ENCODE peak calls at places on chromosome 1, in ten cellular contexts. One of them, this sample, is unnamed.

GRCh38 chr1:62435231-62436038 is 1.4 kb upstream of the USP1 start:
- DNase-seq in HFF-Myc: no peak
- DNase-seq in pancreas: peak; percentile 23
- DNase-seq in naive thymus-derived CD8-positive, alpha-beta T cell: no peak
- DNase-seq in stimulated activated CD8-positive, alpha-beta memory T cell treated with anti-CD3 and anti-CD28 coated beads, Interleukin-7, amount 100 ng/mL, for 24 hours: no peak
- DNase-seq in ELF-1: peak; percentile 31
- DNase-seq in EL: no peak
- DNase-seq in iris pigment epithelial cell: no peak
- DNase-seq in AG09319: no peak
- DNase-seq in activated CD8-positive, alpha-beta memory T cell treated with anti-CD3 and anti-CD28 coated beads, Interleukin-2, amount 50 U/mL, for 4 hours: no peak
- DNase-seq in this sample: peak; percentile 13

GRCh38 chr1:113307771-113308451 is 82.4 kb upstream of the MAGI3 start:
- DNase-seq in HFF-Myc: no peak
- DNase-seq in pancreas: no peak
- DNase-seq in naive thymus-derived CD8-positive, alpha-beta T cell: no peak
- DNase-seq in stimulated activated CD8-positive, alpha-beta memory T cell treated with anti-CD3 and anti-CD28 coated beads, Interleukin-7, amount 100 ng/mL, for 24 hours: no peak
- DNase-seq in ELF-1: no peak
- DNase-seq in EL: no peak
- DNase-seq in iris pigment epithelial cell: peak; percentile 80
- DNase-seq in AG09319: no peak
- DNase-seq in activated CD8-positive, alpha-beta memory T cell treated with anti-CD3 and anti-CD28 coated beads, Interleukin-2, amount 50 U/mL, for 4 hours: no peak
- DNase-seq in this sample: peak; percentile 17

GRCh38 chr1:33147997-33148314 is 33.9 kb downstream of the TRIM62 start:
- DNase-seq in HFF-Myc: no peak
- DNase-seq in pancreas: no peak
- DNase-seq in naive thymus-derived CD8-positive, alpha-beta T cell: no peak
- DNase-seq in stimulated activated CD8-positive, alpha-beta memory T cell treated with anti-CD3 and anti-CD28 coated beads, Interleukin-7, amount 100 ng/mL, for 24 hours: no peak
- DNase-seq in ELF-1: no peak
- DNase-seq in EL: peak; percentile 46
- DNase-seq in iris pigment epithelial cell: peak; percentile 54
- DNase-seq in AG09319: no peak
- DNase-seq in activated CD8-positive, alpha-beta memory T cell treated with anti-CD3 and anti-CD28 coated beads, Interleukin-2, amount 50 U/mL, for 4 hours: no peak
- DNase-seq in this sample: no peak

GRCh38 chr1:41918450-41919043 is at the start of gene HIVEP3:
- DNase-seq in HFF-Myc: no peak
- DNase-seq in pancreas: no peak
- DNase-seq in naive thymus-derived CD8-positive, alpha-beta T cell: no peak
- DNase-seq in stimulated activated CD8-positive, alpha-beta memory T cell treated with anti-CD3 and anti-CD28 coated beads, Interleukin-7, amount 100 ng/mL, for 24 hours: no peak
- DNase-seq in ELF-1: peak; percentile 40
- DNase-seq in EL: peak; percentile 36
- DNase-seq in iris pigment epithelial cell: peak; percentile 38
- DNase-seq in AG09319: no peak
- DNase-seq in activated CD8-positive, alpha-beta memory T cell treated with anti-CD3 and anti-CD28 coated beads, Interleukin-2, amount 50 U/mL, for 4 hours: no peak
- DNase-seq in this sample: peak; percentile 65

GRCh38 chr1:155078496-155079209 is at the start of gene EFNA3:
- DNase-seq in HFF-Myc: no peak
- DNase-seq in pancreas: peak; percentile 54
- DNase-seq in naive thymus-derived CD8-positive, alpha-beta T cell: peak; percentile 65
- DNase-seq in stimulated activated CD8-positive, alpha-beta memory T cell treated with anti-CD3 and anti-CD28 coated beads, Interleukin-7, amount 100 ng/mL, for 24 hours: no peak
- DNase-seq in ELF-1: no peak
- DNase-seq in EL: peak; percentile 62
- DNase-seq in iris pigment epithelial cell: peak; percentile 40
- DNase-seq in AG09319: no peak
- DNase-seq in activated CD8-positive, alpha-beta memory T cell treated with anti-CD3 and anti-CD28 coated beads, Interleukin-2, amount 50 U/mL, for 4 hours: peak; percentile 68
- DNase-seq in this sample: peak; percentile 91

GRCh38 chr1:80799457-80799856 is 1001.3 kb upstream of the ADGRL2 start:
- DNase-seq in HFF-Myc: no peak
- DNase-seq in pancreas: no peak
- DNase-seq in naive thymus-derived CD8-positive, alpha-beta T cell: no peak
- DNase-seq in stimulated activated CD8-positive, alpha-beta memory T cell treated with anti-CD3 and anti-CD28 coated beads, Interleukin-7, amount 100 ng/mL, for 24 hours: no peak
- DNase-seq in ELF-1: peak; percentile 20
- DNase-seq in EL: no peak
- DNase-seq in iris pigment epithelial cell: no peak
- DNase-seq in AG09319: no peak
- DNase-seq in activated CD8-positive, alpha-beta memory T cell treated with anti-CD3 and anti-CD28 coated beads, Interleukin-2, amount 50 U/mL, for 4 hours: no peak
- DNase-seq in this sample: no peak

GRCh38 chr1:94741510-94741909 is 78.6 kb upstream of the SLC44A3 start:
- DNase-seq in HFF-Myc: no peak
- DNase-seq in pancreas: no peak
- DNase-seq in naive thymus-derived CD8-positive, alpha-beta T cell: no peak
- DNase-seq in stimulated activated CD8-positive, alpha-beta memory T cell treated with anti-CD3 and anti-CD28 coated beads, Interleukin-7, amount 100 ng/mL, for 24 hours: no peak
- DNase-seq in ELF-1: no peak
- DNase-seq in EL: no peak
- DNase-seq in iris pigment epithelial cell: peak; percentile 53
- DNase-seq in AG09319: no peak
- DNase-seq in activated CD8-positive, alpha-beta memory T cell treated with anti-CD3 and anti-CD28 coated beads, Interleukin-2, amount 50 U/mL, for 4 hours: no peak
- DNase-seq in this sample: no peak

GRCh38 chr1:199698222-199698621 is 329.3 kb upstream of the NR5A2 start:
- DNase-seq in HFF-Myc: no peak
- DNase-seq in pancreas: no peak
- DNase-seq in naive thymus-derived CD8-positive, alpha-beta T cell: no peak
- DNase-seq in stimulated activated CD8-positive, alpha-beta memory T cell treated with anti-CD3 and anti-CD28 coated beads, Interleukin-7, amount 100 ng/mL, for 24 hours: no peak
- DNase-seq in ELF-1: no peak
- DNase-seq in EL: no peak
- DNase-seq in iris pigment epithelial cell: no peak
- DNase-seq in AG09319: no peak
- DNase-seq in activated CD8-positive, alpha-beta memory T cell treated with anti-CD3 and anti-CD28 coated beads, Interleukin-2, amount 50 U/mL, for 4 hours: no peak
- DNase-seq in this sample: no peak

GRCh38 chr1:14136152-14136763 is 436.3 kb downstream of the PRDM2 start:
- DNase-seq in HFF-Myc: no peak
- DNase-seq in pancreas: no peak
- DNase-seq in naive thymus-derived CD8-positive, alpha-beta T cell: no peak
- DNase-seq in stimulated activated CD8-positive, alpha-beta memory T cell treated with anti-CD3 and anti-CD28 coated beads, Interleukin-7, amount 100 ng/mL, for 24 hours: no peak
- DNase-seq in ELF-1: peak; percentile 27
- DNase-seq in EL: no peak
- DNase-seq in iris pigment epithelial cell: no peak
- DNase-seq in AG09319: no peak
- DNase-seq in activated CD8-positive, alpha-beta memory T cell treated with anti-CD3 and anti-CD28 coated beads, Interleukin-2, amount 50 U/mL, for 4 hours: no peak
- DNase-seq in this sample: no peak

GRCh38 chr1:116497660-116498059 is 73.2 kb downstream of the CD58 start:
- DNase-seq in HFF-Myc: no peak
- DNase-seq in pancreas: no peak
- DNase-seq in naive thymus-derived CD8-positive, alpha-beta T cell: no peak
- DNase-seq in stimulated activated CD8-positive, alpha-beta memory T cell treated with anti-CD3 and anti-CD28 coated beads, Interleukin-7, amount 100 ng/mL, for 24 hours: no peak
- DNase-seq in ELF-1: no peak
- DNase-seq in EL: peak; percentile 62
- DNase-seq in iris pigment epithelial cell: peak; percentile 69
- DNase-seq in AG09319: no peak
- DNase-seq in activated CD8-positive, alpha-beta memory T cell treated with anti-CD3 and anti-CD28 coated beads, Interleukin-2, amount 50 U/mL, for 4 hours: no peak
- DNase-seq in this sample: no peak

GRCh38 chr1:92274939-92275338 is 23.8 kb downstream of the GLMN start:
- DNase-seq in HFF-Myc: no peak
- DNase-seq in pancreas: no peak
- DNase-seq in naive thymus-derived CD8-positive, alpha-beta T cell: no peak
- DNase-seq in stimulated activated CD8-positive, alpha-beta memory T cell treated with anti-CD3 and anti-CD28 coated beads, Interleukin-7, amount 100 ng/mL, for 24 hours: no peak
- DNase-seq in ELF-1: no peak
- DNase-seq in EL: peak; percentile 33
- DNase-seq in iris pigment epithelial cell: peak; percentile 39
- DNase-seq in AG09319: no peak
- DNase-seq in activated CD8-positive, alpha-beta memory T cell treated with anti-CD3 and anti-CD28 coated beads, Interleukin-2, amount 50 U/mL, for 4 hours: no peak
- DNase-seq in this sample: no peak

GRCh38 chr1:44594871-44595735 is 79.2 kb downstream of the TMEM53 start:
- DNase-seq in HFF-Myc: no peak
- DNase-seq in pancreas: peak; percentile 76
- DNase-seq in naive thymus-derived CD8-positive, alpha-beta T cell: peak; percentile 76
- DNase-seq in stimulated activated CD8-positive, alpha-beta memory T cell treated with anti-CD3 and anti-CD28 coated beads, Interleukin-7, amount 100 ng/mL, for 24 hours: peak; percentile 76
- DNase-seq in ELF-1: peak; percentile 87
- DNase-seq in EL: peak; percentile 63
- DNase-seq in iris pigment epithelial cell: peak; percentile 35
- DNase-seq in AG09319: no peak
- DNase-seq in activated CD8-positive, alpha-beta memory T cell treated with anti-CD3 and anti-CD28 coated beads, Interleukin-2, amount 50 U/mL, for 4 hours: peak; percentile 81
- DNase-seq in this sample: peak; percentile 79

GRCh38 chr1:156115514-156116374 is 1.2 kb downstream of the LMNA start:
- DNase-seq in HFF-Myc: no peak
- DNase-seq in pancreas: peak; percentile 77
- DNase-seq in naive thymus-derived CD8-positive, alpha-beta T cell: no peak
- DNase-seq in stimulated activated CD8-positive, alpha-beta memory T cell treated with anti-CD3 and anti-CD28 coated beads, Interleukin-7, amount 100 ng/mL, for 24 hours: no peak
- DNase-seq in ELF-1: peak; percentile 70
- DNase-seq in EL: peak; percentile 82
- DNase-seq in iris pigment epithelial cell: peak; percentile 61
- DNase-seq in AG09319: no peak
- DNase-seq in activated CD8-positive, alpha-beta memory T cell treated with anti-CD3 and anti-CD28 coated beads, Interleukin-2, amount 50 U/mL, for 4 hours: no peak
- DNase-seq in this sample: peak; percentile 92

GRCh38 chr1:11845641-11846335 is 1.8 kb downstream of the NPPA start:
- DNase-seq in HFF-Myc: no peak
- DNase-seq in pancreas: no peak
- DNase-seq in naive thymus-derived CD8-positive, alpha-beta T cell: no peak
- DNase-seq in stimulated activated CD8-positive, alpha-beta memory T cell treated with anti-CD3 and anti-CD28 coated beads, Interleukin-7, amount 100 ng/mL, for 24 hours: no peak
- DNase-seq in ELF-1: peak; percentile 30
- DNase-seq in EL: no peak
- DNase-seq in iris pigment epithelial cell: peak; percentile 19
- DNase-seq in AG09319: no peak
- DNase-seq in activated CD8-positive, alpha-beta memory T cell treated with anti-CD3 and anti-CD28 coated beads, Interleukin-2, amount 50 U/mL, for 4 hours: no peak
- DNase-seq in this sample: peak; percentile 78

GRCh38 chr1:184214128-184214527 is 162.6 kb downstream of the TSEN15 start:
- DNase-seq in HFF-Myc: no peak
- DNase-seq in pancreas: no peak
- DNase-seq in naive thymus-derived CD8-positive, alpha-beta T cell: no peak
- DNase-seq in stimulated activated CD8-positive, alpha-beta memory T cell treated with anti-CD3 and anti-CD28 coated beads, Interleukin-7, amount 100 ng/mL, for 24 hours: no peak
- DNase-seq in ELF-1: no peak
- DNase-seq in EL: no peak
- DNase-seq in iris pigment epithelial cell: no peak
- DNase-seq in AG09319: no peak
- DNase-seq in activated CD8-positive, alpha-beta memory T cell treated with anti-CD3 and anti-CD28 coated beads, Interleukin-2, amount 50 U/mL, for 4 hours: no peak
- DNase-seq in this sample: no peak

GRCh38 chr1:153353226-153353947 is 4.3 kb upstream of the S100A9 start:
- DNase-seq in HFF-Myc: no peak
- DNase-seq in pancreas: no peak
- DNase-seq in naive thymus-derived CD8-positive, alpha-beta T cell: no peak
- DNase-seq in stimulated activated CD8-positive, alpha-beta memory T cell treated with anti-CD3 and anti-CD28 coated beads, Interleukin-7, amount 100 ng/mL, for 24 hours: no peak
- DNase-seq in ELF-1: peak; percentile 39
- DNase-seq in EL: no peak
- DNase-seq in iris pigment epithelial cell: peak; percentile 6
- DNase-seq in AG09319: no peak
- DNase-seq in activated CD8-positive, alpha-beta memory T cell treated with anti-CD3 and anti-CD28 coated beads, Interleukin-2, amount 50 U/mL, for 4 hours: no peak
- DNase-seq in this sample: peak; percentile 50

GRCh38 chr1:230501845-230502244 is 75.7 kb upstream of the PGBD5 start:
- DNase-seq in HFF-Myc: no peak
- DNase-seq in pancreas: no peak
- DNase-seq in naive thymus-derived CD8-positive, alpha-beta T cell: no peak
- DNase-seq in stimulated activated CD8-positive, alpha-beta memory T cell treated with anti-CD3 and anti-CD28 coated beads, Interleukin-7, amount 100 ng/mL, for 24 hours: no peak
- DNase-seq in ELF-1: no peak
- DNase-seq in EL: no peak
- DNase-seq in iris pigment epithelial cell: no peak
- DNase-seq in AG09319: no peak
- DNase-seq in activated CD8-positive, alpha-beta memory T cell treated with anti-CD3 and anti-CD28 coated beads, Interleukin-2, amount 50 U/mL, for 4 hours: no peak
- DNase-seq in this sample: peak; percentile 66

GRCh38 chr1:167668108-167668507 is 38.1 kb downstream of the RCSD1 start:
- DNase-seq in HFF-Myc: no peak
- DNase-seq in pancreas: no peak
- DNase-seq in naive thymus-derived CD8-positive, alpha-beta T cell: no peak
- DNase-seq in stimulated activated CD8-positive, alpha-beta memory T cell treated with anti-CD3 and anti-CD28 coated beads, Interleukin-7, amount 100 ng/mL, for 24 hours: no peak
- DNase-seq in ELF-1: no peak
- DNase-seq in EL: no peak
- DNase-seq in iris pigment epithelial cell: no peak
- DNase-seq in AG09319: no peak
- DNase-seq in activated CD8-positive, alpha-beta memory T cell treated with anti-CD3 and anti-CD28 coated beads, Interleukin-2, amount 50 U/mL, for 4 hours: no peak
- DNase-seq in this sample: no peak

GRCh38 chr1:150065184-150065871 is 2.2 kb upstream of the VPS45 start:
- DNase-seq in HFF-Myc: no peak
- DNase-seq in pancreas: no peak
- DNase-seq in naive thymus-derived CD8-positive, alpha-beta T cell: no peak
- DNase-seq in stimulated activated CD8-positive, alpha-beta memory T cell treated with anti-CD3 and anti-CD28 coated beads, Interleukin-7, amount 100 ng/mL, for 24 hours: no peak
- DNase-seq in ELF-1: no peak
- DNase-seq in EL: peak; percentile 51
- DNase-seq in iris pigment epithelial cell: peak; percentile 57
- DNase-seq in AG09319: no peak
- DNase-seq in activated CD8-positive, alpha-beta memory T cell treated with anti-CD3 and anti-CD28 coated beads, Interleukin-2, amount 50 U/mL, for 4 hours: no peak
- DNase-seq in this sample: no peak

GRCh38 chr1:192805832-192806323 is 3.0 kb upstream of the RGS2 start:
- DNase-seq in HFF-Myc: peak; percentile 81
- DNase-seq in pancreas: no peak
- DNase-seq in naive thymus-derived CD8-positive, alpha-beta T cell: no peak
- DNase-seq in stimulated activated CD8-positive, alpha-beta memory T cell treated with anti-CD3 and anti-CD28 coated beads, Interleukin-7, amount 100 ng/mL, for 24 hours: no peak
- DNase-seq in ELF-1: no peak
- DNase-seq in EL: peak; percentile 82
- DNase-seq in iris pigment epithelial cell: peak; percentile 96
- DNase-seq in AG09319: peak; percentile 77
- DNase-seq in activated CD8-positive, alpha-beta memory T cell treated with anti-CD3 and anti-CD28 coated beads, Interleukin-2, amount 50 U/mL, for 4 hours: no peak
- DNase-seq in this sample: peak; percentile 68

GRCh38 chr1:175373786-175374623 is 181.4 kb upstream of the KIAA0040 start:
- DNase-seq in HFF-Myc: no peak
- DNase-seq in pancreas: no peak
- DNase-seq in naive thymus-derived CD8-positive, alpha-beta T cell: no peak
- DNase-seq in stimulated activated CD8-positive, alpha-beta memory T cell treated with anti-CD3 and anti-CD28 coated beads, Interleukin-7, amount 100 ng/mL, for 24 hours: no peak
- DNase-seq in ELF-1: peak; percentile 78
- DNase-seq in EL: peak; percentile 2
- DNase-seq in iris pigment epithelial cell: peak; percentile 8
- DNase-seq in AG09319: no peak
- DNase-seq in activated CD8-positive, alpha-beta memory T cell treated with anti-CD3 and anti-CD28 coated beads, Interleukin-2, amount 50 U/mL, for 4 hours: no peak
- DNase-seq in this sample: peak; percentile 81

GRCh38 chr1:155794605-155795265 is 62.3 kb downstream of the GON4L start:
- DNase-seq in HFF-Myc: no peak
- DNase-seq in pancreas: no peak
- DNase-seq in naive thymus-derived CD8-positive, alpha-beta T cell: no peak
- DNase-seq in stimulated activated CD8-positive, alpha-beta memory T cell treated with anti-CD3 and anti-CD28 coated beads, Interleukin-7, amount 100 ng/mL, for 24 hours: no peak
- DNase-seq in ELF-1: no peak
- DNase-seq in EL: peak; percentile 6
- DNase-seq in iris pigment epithelial cell: peak; percentile 67
- DNase-seq in AG09319: no peak
- DNase-seq in activated CD8-positive, alpha-beta memory T cell treated with anti-CD3 and anti-CD28 coated beads, Interleukin-2, amount 50 U/mL, for 4 hours: no peak
- DNase-seq in this sample: no peak

GRCh38 chr1:117466761-117467160 is 99.5 kb downstream of the MAN1A2 start:
- DNase-seq in HFF-Myc: no peak
- DNase-seq in pancreas: no peak
- DNase-seq in naive thymus-derived CD8-positive, alpha-beta T cell: no peak
- DNase-seq in stimulated activated CD8-positive, alpha-beta memory T cell treated with anti-CD3 and anti-CD28 coated beads, Interleukin-7, amount 100 ng/mL, for 24 hours: no peak
- DNase-seq in ELF-1: no peak
- DNase-seq in EL: no peak
- DNase-seq in iris pigment epithelial cell: peak; percentile 18
- DNase-seq in AG09319: no peak
- DNase-seq in activated CD8-positive, alpha-beta memory T cell treated with anti-CD3 and anti-CD28 coated beads, Interleukin-2, amount 50 U/mL, for 4 hours: no peak
- DNase-seq in this sample: no peak

GRCh38 chr1:244874974-244875579 is 10.7 kb upstream of the HNRNPU start:
- DNase-seq in HFF-Myc: no peak
- DNase-seq in pancreas: no peak
- DNase-seq in naive thymus-derived CD8-positive, alpha-beta T cell: no peak
- DNase-seq in stimulated activated CD8-positive, alpha-beta memory T cell treated with anti-CD3 and anti-CD28 coated beads, Interleukin-7, amount 100 ng/mL, for 24 hours: no peak
- DNase-seq in ELF-1: peak; percentile 72
- DNase-seq in EL: no peak
- DNase-seq in iris pigment epithelial cell: no peak
- DNase-seq in AG09319: no peak
- DNase-seq in activated CD8-positive, alpha-beta memory T cell treated with anti-CD3 and anti-CD28 coated beads, Interleukin-2, amount 50 U/mL, for 4 hours: no peak
- DNase-seq in this sample: no peak

GRCh38 chr1:1437904-1438376 is 2.5 kb downstream of the VWA1 start:
- DNase-seq in HFF-Myc: no peak
- DNase-seq in pancreas: peak; percentile 89
- DNase-seq in naive thymus-derived CD8-positive, alpha-beta T cell: no peak
- DNase-seq in stimulated activated CD8-positive, alpha-beta memory T cell treated with anti-CD3 and anti-CD28 coated beads, Interleukin-7, amount 100 ng/mL, for 24 hours: no peak
- DNase-seq in ELF-1: no peak
- DNase-seq in EL: peak; percentile 29
- DNase-seq in iris pigment epithelial cell: no peak
- DNase-seq in AG09319: no peak
- DNase-seq in activated CD8-positive, alpha-beta memory T cell treated with anti-CD3 and anti-CD28 coated beads, Interleukin-2, amount 50 U/mL, for 4 hours: no peak
- DNase-seq in this sample: peak; percentile 88

GRCh38 chr1:87603636-87604035 is 275.0 kb downstream of the LMO4 start:
- DNase-seq in HFF-Myc: no peak
- DNase-seq in pancreas: no peak
- DNase-seq in naive thymus-derived CD8-positive, alpha-beta T cell: no peak
- DNase-seq in stimulated activated CD8-positive, alpha-beta memory T cell treated with anti-CD3 and anti-CD28 coated beads, Interleukin-7, amount 100 ng/mL, for 24 hours: no peak
- DNase-seq in ELF-1: no peak
- DNase-seq in EL: no peak
- DNase-seq in iris pigment epithelial cell: no peak
- DNase-seq in AG09319: no peak
- DNase-seq in activated CD8-positive, alpha-beta memory T cell treated with anti-CD3 and anti-CD28 coated beads, Interleukin-2, amount 50 U/mL, for 4 hours: no peak
- DNase-seq in this sample: peak; percentile 78

GRCh38 chr1:174352117-174352516 is 95.6 kb upstream of the GPR52 start:
- DNase-seq in HFF-Myc: no peak
- DNase-seq in pancreas: no peak
- DNase-seq in naive thymus-derived CD8-positive, alpha-beta T cell: no peak
- DNase-seq in stimulated activated CD8-positive, alpha-beta memory T cell treated with anti-CD3 and anti-CD28 coated beads, Interleukin-7, amount 100 ng/mL, for 24 hours: no peak
- DNase-seq in ELF-1: no peak
- DNase-seq in EL: no peak
- DNase-seq in iris pigment epithelial cell: peak; percentile 62
- DNase-seq in AG09319: no peak
- DNase-seq in activated CD8-positive, alpha-beta memory T cell treated with anti-CD3 and anti-CD28 coated beads, Interleukin-2, amount 50 U/mL, for 4 hours: no peak
- DNase-seq in this sample: no peak

GRCh38 chr1:228265167-228265566 is 57.3 kb downstream of the OBSCN start:
- DNase-seq in HFF-Myc: no peak
- DNase-seq in pancreas: no peak
- DNase-seq in naive thymus-derived CD8-positive, alpha-beta T cell: no peak
- DNase-seq in stimulated activated CD8-positive, alpha-beta memory T cell treated with anti-CD3 and anti-CD28 coated beads, Interleukin-7, amount 100 ng/mL, for 24 hours: no peak
- DNase-seq in ELF-1: no peak
- DNase-seq in EL: no peak
- DNase-seq in iris pigment epithelial cell: peak; percentile 36
- DNase-seq in AG09319: no peak
- DNase-seq in activated CD8-positive, alpha-beta memory T cell treated with anti-CD3 and anti-CD28 coated beads, Interleukin-2, amount 50 U/mL, for 4 hours: no peak
- DNase-seq in this sample: no peak

This sample was measured in left kidney.